ENCODE peak calls at places on chromosomes 16 and 17, in seven cellular contexts. One of them, this sample, is unnamed.

GRCh38 chr16:86520317-86521210 is 10.2 kb downstream of the FOXF1 start:
- DNase-seq in activated naive CD4-positive, alpha-beta T cell treated with Interleukin-2 at 50 U/mL for 16 hours: no peak
- DNase-seq in Caki2: no peak
- DNase-seq in ureter: no peak
- DNase-seq in pancreas: no peak
- DNase-seq in PC-3: no peak
- DNase-seq in SIG-M5: no peak
- DNase-seq in this sample: no peak

GRCh38 chr17:71942626-71943025 is 178.2 kb upstream of the SOX9 start:
- DNase-seq in activated naive CD4-positive, alpha-beta T cell treated with Interleukin-2 at 50 U/mL for 16 hours: no peak
- DNase-seq in Caki2: no peak
- DNase-seq in ureter: no peak
- DNase-seq in pancreas: no peak
- DNase-seq in PC-3: no peak
- DNase-seq in SIG-M5: no peak
- DNase-seq in this sample: no peak

GRCh38 chr17:75848523-75849303 is 4.5 kb upstream of the UNC13D start:
- DNase-seq in activated naive CD4-positive, alpha-beta T cell treated with Interleukin-2 at 50 U/mL for 16 hours: peak
- DNase-seq in Caki2: peak
- DNase-seq in ureter: peak
- DNase-seq in pancreas: peak
- DNase-seq in PC-3: peak
- DNase-seq in SIG-M5: no peak
- DNase-seq in this sample: peak

GRCh38 chr17:49401971-49402491 is 12.7 kb downstream of the PHB1 start:
- DNase-seq in activated naive CD4-positive, alpha-beta T cell treated with Interleukin-2 at 50 U/mL for 16 hours: no peak
- DNase-seq in Caki2: no peak
- DNase-seq in ureter: no peak
- DNase-seq in pancreas: no peak
- DNase-seq in PC-3: no peak
- DNase-seq in SIG-M5: no peak
- DNase-seq in this sample: no peak

GRCh38 chr17:2878751-2879254 is 82.6 kb downstream of the RAP1GAP2 start:
- DNase-seq in activated naive CD4-positive, alpha-beta T cell treated with Interleukin-2 at 50 U/mL for 16 hours: no peak
- DNase-seq in Caki2: no peak
- DNase-seq in ureter: no peak
- DNase-seq in pancreas: no peak
- DNase-seq in PC-3: no peak
- DNase-seq in SIG-M5: no peak
- DNase-seq in this sample: no peak

GRCh38 chr16:12794486-12795399 is 8.9 kb downstream of the CPPED1 start:
- DNase-seq in activated naive CD4-positive, alpha-beta T cell treated with Interleukin-2 at 50 U/mL for 16 hours: no peak
- DNase-seq in Caki2: no peak
- DNase-seq in ureter: no peak
- DNase-seq in pancreas: no peak
- DNase-seq in PC-3: no peak
- DNase-seq in SIG-M5: no peak
- DNase-seq in this sample: peak

GRCh38 chr17:41583137-41584127 is 3.3 kb downstream of the KRT14 start:
- DNase-seq in activated naive CD4-positive, alpha-beta T cell treated with Interleukin-2 at 50 U/mL for 16 hours: no peak
- DNase-seq in Caki2: no peak
- DNase-seq in ureter: no peak
- DNase-seq in pancreas: peak
- DNase-seq in PC-3: no peak
- DNase-seq in SIG-M5: no peak
- DNase-seq in this sample: no peak

GRCh38 chr16:81623365-81624102 is 155.6 kb upstream of the PLCG2 start:
- DNase-seq in activated naive CD4-positive, alpha-beta T cell treated with Interleukin-2 at 50 U/mL for 16 hours: peak
- DNase-seq in Caki2: no peak
- DNase-seq in ureter: no peak
- DNase-seq in pancreas: peak
- DNase-seq in PC-3: peak
- DNase-seq in SIG-M5: no peak
- DNase-seq in this sample: no peak

GRCh38 chr16:79045191-79045590 is 555.3 kb downstream of the MAF start:
- DNase-seq in activated naive CD4-positive, alpha-beta T cell treated with Interleukin-2 at 50 U/mL for 16 hours: no peak
- DNase-seq in Caki2: no peak
- DNase-seq in ureter: no peak
- DNase-seq in pancreas: no peak
- DNase-seq in PC-3: no peak
- DNase-seq in SIG-M5: no peak
- DNase-seq in this sample: no peak

GRCh38 chr17:17088511-17089205 is 46.4 kb downstream of the MPRIP start:
- DNase-seq in activated naive CD4-positive, alpha-beta T cell treated with Interleukin-2 at 50 U/mL for 16 hours: no peak
- DNase-seq in Caki2: no peak
- DNase-seq in ureter: no peak
- DNase-seq in pancreas: no peak
- DNase-seq in PC-3: no peak
- DNase-seq in SIG-M5: no peak
- DNase-seq in this sample: no peak

GRCh38 chr16:84367297-84367680 is 1.0 kb upstream of the ATP2C2 start:
- DNase-seq in activated naive CD4-positive, alpha-beta T cell treated with Interleukin-2 at 50 U/mL for 16 hours: no peak
- DNase-seq in Caki2: no peak
- DNase-seq in ureter: no peak
- DNase-seq in pancreas: no peak
- DNase-seq in PC-3: no peak
- DNase-seq in SIG-M5: no peak
- DNase-seq in this sample: no peak

GRCh38 chr16:76278976-76279375 is 1.8 kb downstream of the CNTNAP4 start:
- DNase-seq in activated naive CD4-positive, alpha-beta T cell treated with Interleukin-2 at 50 U/mL for 16 hours: no peak
- DNase-seq in Caki2: peak
- DNase-seq in ureter: no peak
- DNase-seq in pancreas: no peak
- DNase-seq in PC-3: peak
- DNase-seq in SIG-M5: no peak
- DNase-seq in this sample: no peak

GRCh38 chr17:82269138-82269881 is 4.2 kb downstream of the CSNK1D start:
- DNase-seq in activated naive CD4-positive, alpha-beta T cell treated with Interleukin-2 at 50 U/mL for 16 hours: no peak
- DNase-seq in Caki2: no peak
- DNase-seq in ureter: no peak
- DNase-seq in pancreas: no peak
- DNase-seq in PC-3: no peak
- DNase-seq in SIG-M5: no peak
- DNase-seq in this sample: no peak

GRCh38 chr17:32588982-32589381 is 102.2 kb downstream of the CDK5R1 start:
- DNase-seq in activated naive CD4-positive, alpha-beta T cell treated with Interleukin-2 at 50 U/mL for 16 hours: no peak
- DNase-seq in Caki2: no peak
- DNase-seq in ureter: no peak
- DNase-seq in pancreas: no peak
- DNase-seq in PC-3: peak
- DNase-seq in SIG-M5: no peak
- DNase-seq in this sample: no peak

GRCh38 chr17:21167303-21167702 is 40.5 kb downstream of the DHRS7B start:
- DNase-seq in activated naive CD4-positive, alpha-beta T cell treated with Interleukin-2 at 50 U/mL for 16 hours: no peak
- DNase-seq in Caki2: no peak
- DNase-seq in ureter: no peak
- DNase-seq in pancreas: no peak
- DNase-seq in PC-3: no peak
- DNase-seq in SIG-M5: no peak
- DNase-seq in this sample: peak

GRCh38 chr17:31310877-31311276 is 3.0 kb downstream of the EVI2B start:
- DNase-seq in activated naive CD4-positive, alpha-beta T cell treated with Interleukin-2 at 50 U/mL for 16 hours: no peak
- DNase-seq in Caki2: no peak
- DNase-seq in ureter: no peak
- DNase-seq in pancreas: no peak
- DNase-seq in PC-3: no peak
- DNase-seq in SIG-M5: no peak
- DNase-seq in this sample: no peak

GRCh38 chr17:44775838-44776621 is 17.2 kb downstream of the ADAM11 start:
- DNase-seq in activated naive CD4-positive, alpha-beta T cell treated with Interleukin-2 at 50 U/mL for 16 hours: no peak
- DNase-seq in Caki2: peak
- DNase-seq in ureter: no peak
- DNase-seq in pancreas: peak
- DNase-seq in PC-3: no peak
- DNase-seq in SIG-M5: no peak
- DNase-seq in this sample: no peak

GRCh38 chr16:9256196-9256595 is 164.8 kb downstream of the HAPSTR1 start:
- DNase-seq in activated naive CD4-positive, alpha-beta T cell treated with Interleukin-2 at 50 U/mL for 16 hours: no peak
- DNase-seq in Caki2: peak
- DNase-seq in ureter: no peak
- DNase-seq in pancreas: peak
- DNase-seq in PC-3: peak
- DNase-seq in SIG-M5: no peak
- DNase-seq in this sample: no peak

GRCh38 chr17:45223541-45224528 is 2.1 kb downstream of the FMNL1 start:
- DNase-seq in activated naive CD4-positive, alpha-beta T cell treated with Interleukin-2 at 50 U/mL for 16 hours: peak
- DNase-seq in Caki2: no peak
- DNase-seq in ureter: no peak
- DNase-seq in pancreas: no peak
- DNase-seq in PC-3: no peak
- DNase-seq in SIG-M5: no peak
- DNase-seq in this sample: no peak

GRCh38 chr17:74738051-74738996 is 1.3 kb downstream of the RAB37 start:
- DNase-seq in activated naive CD4-positive, alpha-beta T cell treated with Interleukin-2 at 50 U/mL for 16 hours: peak
- DNase-seq in Caki2: no peak
- DNase-seq in ureter: peak
- DNase-seq in pancreas: no peak
- DNase-seq in PC-3: peak
- DNase-seq in SIG-M5: no peak
- DNase-seq in this sample: no peak

GRCh38 chr17:67544364-67544763 is 167.3 kb downstream of the PITPNC1 start:
- DNase-seq in activated naive CD4-positive, alpha-beta T cell treated with Interleukin-2 at 50 U/mL for 16 hours: no peak
- DNase-seq in Caki2: no peak
- DNase-seq in ureter: no peak
- DNase-seq in pancreas: no peak
- DNase-seq in PC-3: no peak
- DNase-seq in SIG-M5: no peak
- DNase-seq in this sample: no peak

GRCh38 chr17:40316571-40317344 is 7.8 kb downstream of the RARA start:
- DNase-seq in activated naive CD4-positive, alpha-beta T cell treated with Interleukin-2 at 50 U/mL for 16 hours: no peak
- DNase-seq in Caki2: peak
- DNase-seq in ureter: peak
- DNase-seq in pancreas: peak
- DNase-seq in PC-3: peak
- DNase-seq in SIG-M5: no peak
- DNase-seq in this sample: peak

GRCh38 chr16:56643080-56643778 is 4.8 kb downstream of the MT1A start:
- DNase-seq in activated naive CD4-positive, alpha-beta T cell treated with Interleukin-2 at 50 U/mL for 16 hours: peak
- DNase-seq in Caki2: peak
- DNase-seq in ureter: peak
- DNase-seq in pancreas: peak
- DNase-seq in PC-3: peak
- DNase-seq in SIG-M5: no peak
- DNase-seq in this sample: peak

GRCh38 chr17:49035470-49036269 is 38.5 kb downstream of the IGF2BP1 start:
- DNase-seq in activated naive CD4-positive, alpha-beta T cell treated with Interleukin-2 at 50 U/mL for 16 hours: peak
- DNase-seq in Caki2: peak
- DNase-seq in ureter: no peak
- DNase-seq in pancreas: peak
- DNase-seq in PC-3: peak
- DNase-seq in SIG-M5: no peak
- DNase-seq in this sample: peak

GRCh38 chr17:50546701-50547034 is 306 bp upstream of the SPATA20 start:
- DNase-seq in activated naive CD4-positive, alpha-beta T cell treated with Interleukin-2 at 50 U/mL for 16 hours: no peak
- DNase-seq in Caki2: no peak
- DNase-seq in ureter: no peak
- DNase-seq in pancreas: no peak
- DNase-seq in PC-3: no peak
- DNase-seq in SIG-M5: no peak
- DNase-seq in this sample: no peak

GRCh38 chr17:73015722-73016276 is 76.7 kb downstream of the SLC39A11 start:
- DNase-seq in activated naive CD4-positive, alpha-beta T cell treated with Interleukin-2 at 50 U/mL for 16 hours: no peak
- DNase-seq in Caki2: no peak
- DNase-seq in ureter: no peak
- DNase-seq in pancreas: no peak
- DNase-seq in PC-3: no peak
- DNase-seq in SIG-M5: no peak
- DNase-seq in this sample: no peak

GRCh38 chr17:5499790-5500189 is 13.4 kb downstream of the MIS12 start:
- DNase-seq in activated naive CD4-positive, alpha-beta T cell treated with Interleukin-2 at 50 U/mL for 16 hours: no peak
- DNase-seq in Caki2: no peak
- DNase-seq in ureter: no peak
- DNase-seq in pancreas: no peak
- DNase-seq in PC-3: no peak
- DNase-seq in SIG-M5: no peak
- DNase-seq in this sample: no peak

GRCh38 chr16:77336637-77337036 is 98.2 kb downstream of the ADAMTS18 start:
- DNase-seq in activated naive CD4-positive, alpha-beta T cell treated with Interleukin-2 at 50 U/mL for 16 hours: no peak
- DNase-seq in Caki2: peak
- DNase-seq in ureter: no peak
- DNase-seq in pancreas: no peak
- DNase-seq in PC-3: no peak
- DNase-seq in SIG-M5: no peak
- DNase-seq in this sample: no peak

GRCh38 chr16:84778720-84779119 is 41.1 kb upstream of the CRISPLD2 start:
- DNase-seq in activated naive CD4-positive, alpha-beta T cell treated with Interleukin-2 at 50 U/mL for 16 hours: no peak
- DNase-seq in Caki2: no peak
- DNase-seq in ureter: no peak
- DNase-seq in pancreas: no peak
- DNase-seq in PC-3: no peak
- DNase-seq in SIG-M5: no peak
- DNase-seq in this sample: no peak

GRCh38 chr16:21646721-21647561 is 5.5 kb downstream of the IGSF6 start:
- DNase-seq in activated naive CD4-positive, alpha-beta T cell treated with Interleukin-2 at 50 U/mL for 16 hours: peak
- DNase-seq in Caki2: peak
- DNase-seq in ureter: no peak
- DNase-seq in pancreas: no peak
- DNase-seq in PC-3: no peak
- DNase-seq in SIG-M5: no peak
- DNase-seq in this sample: peak

GRCh38 chr17:59669944-59670343 is 37.3 kb downstream of the PTRH2 start:
- DNase-seq in activated naive CD4-positive, alpha-beta T cell treated with Interleukin-2 at 50 U/mL for 16 hours: no peak
- DNase-seq in Caki2: no peak
- DNase-seq in ureter: no peak
- DNase-seq in pancreas: no peak
- DNase-seq in PC-3: no peak
- DNase-seq in SIG-M5: no peak
- DNase-seq in this sample: no peak

GRCh38 chr17:39813631-39814030 is 50.5 kb downstream of the IKZF3 start:
- DNase-seq in activated naive CD4-positive, alpha-beta T cell treated with Interleukin-2 at 50 U/mL for 16 hours: peak
- DNase-seq in Caki2: no peak
- DNase-seq in ureter: no peak
- DNase-seq in pancreas: no peak
- DNase-seq in PC-3: no peak
- DNase-seq in SIG-M5: no peak
- DNase-seq in this sample: no peak

GRCh38 chr17:80470603-80471002 is 5.8 kb downstream of the NPTX1 start:
- DNase-seq in activated naive CD4-positive, alpha-beta T cell treated with Interleukin-2 at 50 U/mL for 16 hours: no peak
- DNase-seq in Caki2: no peak
- DNase-seq in ureter: no peak
- DNase-seq in pancreas: no peak
- DNase-seq in PC-3: no peak
- DNase-seq in SIG-M5: no peak
- DNase-seq in this sample: no peak